ENCODE peak calls at places on chromosomes 13 and 19, in eight cellular contexts. X, G, K, B, U, J, H and R are unnamed samples.

GRCh38 chr19:9945319-9945966 is 9.1 kb upstream of the OLFM2 start:
- DNase-seq in H (peak; percentile 86), K (no peak), J (peak; percentile 79), G (peak; percentile 36), B (peak; percentile 90), X (no peak), U (peak; percentile 26), R (peak; percentile 99)

GRCh38 chr13:28429685-28430290 is 65.1 kb downstream of the FLT1 start:
- DNase-seq in H (no peak), K (no peak), J (no peak), B (no peak), G (no peak), X (no peak), U (no peak), R (peak; percentile 49)

GRCh38 chr19:343941-344624 is 513 bp downstream of the MIER2 start:
- DNase-seq in H (no peak), J (no peak), U (peak; percentile 85), B (peak; percentile 56), X (no peak), G (no peak), K (no peak), R (no peak)

GRCh38 chr19:3950871-3951861 is 18.3 kb downstream of the NMRK2 start:
- DNase-seq in G (no peak), X (no peak), K (no peak), B (peak; percentile 36), U (no peak), J (no peak), H (peak; percentile 64), R (no peak)

GRCh38 chr13:39876258-39876657 is 220.8 kb downstream of the COG6 start:
- DNase-seq in J (peak; percentile 74), U (peak; percentile 32), K (no peak), B (no peak), H (no peak), G (no peak), X (no peak), R (peak; percentile 92)

GRCh38 chr13:39401756-39402155 is 201.2 kb downstream of the LHFPL6 start:
- DNase-seq in J (no peak), B (no peak), U (no peak), X (no peak), G (no peak), K (no peak), H (no peak), R (no peak)

GRCh38 chr13:98507060-98507797 is 69.7 kb downstream of the STK24 start:
- DNase-seq in K (no peak), G (peak; percentile 73), U (no peak), B (peak; percentile 60), X (no peak), J (peak; percentile 78), H (peak; percentile 75), R (no peak)

GRCh38 chr13:39538826-39539555 is 64.0 kb downstream of the LHFPL6 start:
- DNase-seq in G (no peak), X (no peak), J (no peak), U (no peak), K (no peak), H (no peak), B (no peak), R (peak; percentile 70)

GRCh38 chr19:54434112-54434861 is 14.7 kb upstream of the LENG8 start:
- DNase-seq in H (no peak), U (no peak), G (no peak), K (no peak), B (no peak), X (no peak), J (no peak), R (no peak)

GRCh38 chr19:5128932-5129389 is 160.0 kb downstream of the KDM4B start:
- DNase-seq in U (no peak), K (no peak), B (peak; percentile 82), H (peak; percentile 42), X (no peak), J (no peak), G (no peak), R (no peak)

GRCh38 chr19:4303778-4304508 is 455 bp upstream of the FSD1 start:
- DNase-seq in G (no peak), U (no peak), H (no peak), X (no peak), J (no peak), K (no peak), B (no peak), R (no peak)

GRCh38 chr13:99123101-99124045 is 77.3 kb upstream of the UBAC2 start:
- DNase-seq in U (no peak), X (no peak), J (peak; percentile 59), K (no peak), B (no peak), H (no peak), G (no peak), R (peak; percentile 21)

GRCh38 chr13:48564046-48564445 is 31.2 kb upstream of the RCBTB2 start:
- DNase-seq in B (no peak), U (no peak), G (no peak), J (no peak), K (no peak), X (no peak), H (no peak), R (peak; percentile 13)

GRCh38 chr19:6527893-6528543 is 2.8 kb upstream of the TNFSF9 start:
- DNase-seq in J (no peak), U (no peak), B (no peak), H (no peak), G (no peak), X (no peak), K (no peak), R (no peak)

GRCh38 chr19:49151339-49152217 is 3.6 kb downstream of the HRC start:
- DNase-seq in B (peak; percentile 79), X (no peak), J (peak; percentile 90), H (peak; percentile 70), K (no peak), U (peak; percentile 92), G (peak; percentile 63), R (peak; percentile 44)

GRCh38 chr13:52414963-52415362 is 9.0 kb upstream of the THSD1 start:
- DNase-seq in H (no peak), J (peak; percentile 82), K (no peak), X (no peak), U (peak; percentile 83), B (no peak), G (no peak), R (peak; percentile 51)

GRCh38 chr19:40365613-40366401 is 17.3 kb downstream of the PLD3 start:
- DNase-seq in K (peak; percentile 85), U (peak; percentile 96), G (peak; percentile 54), J (no peak), X (no peak), B (peak; percentile 89), H (peak; percentile 72), R (peak; percentile 57)

GRCh38 chr13:76025392-76025791 is 389.3 kb downstream of the LMO7 start:
- DNase-seq in X (no peak), J (no peak), H (no peak), G (no peak), K (no peak), B (no peak), U (no peak), R (no peak)

GRCh38 chr19:45505151-45505995 is 1.9 kb upstream of the VASP start:
- DNase-seq in H (no peak), J (no peak), X (no peak), G (no peak), B (no peak), U (no peak), K (no peak), R (peak; percentile 73)

GRCh38 chr19:10998045-10998533 is 37.3 kb downstream of the SMARCA4 start:
- DNase-seq in J (peak; percentile 40), H (no peak), X (no peak), K (no peak), U (no peak), B (no peak), G (peak; percentile 70), R (no peak)

GRCh38 chr19:51710163-51710562 is 13.6 kb downstream of the HAS1 start:
- DNase-seq in U (no peak), J (no peak), X (no peak), H (no peak), G (no peak), K (peak; percentile 1), B (no peak), R (peak; percentile 42)

GRCh38 chr13:46721054-46721453 is 75.9 kb downstream of the ESD start:
- DNase-seq in H (no peak), J (peak; percentile 65), B (peak; percentile 47), U (peak; percentile 20), K (no peak), G (peak; percentile 28), X (peak; percentile 28), R (peak; percentile 33)

GRCh38 chr13:89746554-89746953 is 1600.9 kb upstream of the MIR17HG start:
- DNase-seq in H (no peak), K (no peak), B (no peak), U (no peak), J (no peak), X (no peak), G (no peak), R (no peak)

GRCh38 chr19:3538258-3538929 is 580 bp upstream of the TEKTIP1 start:
- DNase-seq in B (no peak), X (no peak), U (no peak), K (no peak), J (no peak), H (no peak), G (no peak), R (no peak)

GRCh38 chr19:40403262-40403984 is 9.8 kb downstream of the PRX start:
- DNase-seq in K (peak; percentile 87), G (peak; percentile 96), X (peak; percentile 65), U (peak; percentile 95), B (peak; percentile 88), H (peak; percentile 94), J (peak; percentile 92), R (peak; percentile 84)

GRCh38 chr19:32336259-32337111 is 8.9 kb upstream of the ZNF507 start:
- DNase-seq in J (no peak), K (no peak), X (no peak), B (no peak), H (no peak), U (no peak), G (no peak), R (peak; percentile 43)

GRCh38 chr19:31252476-31252875 is 96.8 kb downstream of the TSHZ3 start:
- DNase-seq in X (no peak), H (no peak), J (no peak), B (no peak), K (no peak), G (no peak), U (no peak), R (no peak)

GRCh38 chr13:73131247-73131646 is 72.4 kb downstream of the KLF5 start:
- DNase-seq in X (no peak), J (no peak), U (no peak), B (no peak), G (no peak), H (no peak), K (no peak), R (no peak)
- TF ChIP-seq CTCF in X (no peak), J (no peak), U (no peak), B (no peak), G (no peak), H (no peak), K (no peak), R (no peak)

GRCh38 chr13:73059460-73060250 is 850 bp downstream of the KLF5 start:
- DNase-seq in J (no peak), H (peak; percentile 55), U (no peak), B (peak; percentile 58), K (no peak), G (peak; percentile 82), X (peak; percentile 20), R (peak; percentile 18)
- TF ChIP-seq CTCF in J (no peak), H (peak; percentile 38), U (peak; percentile 51), B (no peak), K (no peak), G (peak; percentile 31), X (no peak), R (no peak)

GRCh38 chr19:16209266-16209665 is 11.6 kb downstream of the AP1M1 start:
- DNase-seq in G (no peak), H (no peak), X (no peak), B (no peak), U (no peak), J (no peak), K (no peak), R (no peak)
- TF ChIP-seq CTCF in G (no peak), H (no peak), X (no peak), B (no peak), U (no peak), J (no peak), K (no peak), R (no peak)

GRCh38 chr13:20035130-20035529 is 76.6 kb downstream of the ZMYM2 start:
- DNase-seq in G (no peak), H (no peak), X (no peak), K (no peak), B (no peak), J (peak; percentile 3), U (no peak), R (no peak)
- TF ChIP-seq CTCF in G (peak; percentile 19), H (peak; percentile 50), X (no peak), K (no peak), B (no peak), J (no peak), U (no peak), R (no peak)